ENCODE peak calls at places on chromosomes 3 and 15, in four cellular contexts. K is uterus, H is heart left ventricle, B is A549. C is an unnamed sample.

GRCh38 chr3:69871868-69872267 is 127.7 kb upstream of the SAMMSON start:
- DNase-seq in K (no peak), H (no peak), B (no peak), C (no peak)

GRCh38 chr3:50450135-50450911 is 53.1 kb downstream of the CACNA2D2 start:
- DNase-seq in K (peak; percentile 37), H (peak; percentile 51), B (no peak), C (peak; percentile 87)

GRCh38 chr15:43370975-43371974 is at the start of the genes TUBGCP4 and ZSCAN29:
- DNase-seq in K (peak; percentile 70), H (peak; percentile 90), B (peak; percentile 76), C (peak; percentile 77)

GRCh38 chr3:137294839-137295238 is 337.1 kb downstream of the IL20RB start:
- DNase-seq in K (no peak), H (no peak), B (no peak), C (no peak)

GRCh38 chr3:107687182-107687581 is 164.4 kb downstream of the BBX start:
- DNase-seq in K (no peak), H (no peak), B (no peak), C (no peak)

GRCh38 chr15:74891469-74891868 is 1.6 kb downstream of the MPI start:
- DNase-seq in K (no peak), H (no peak), B (no peak), C (no peak)

GRCh38 chr3:87503901-87504498 is 227.6 kb upstream of the POU1F1 start:
- DNase-seq in K (no peak), H (no peak), B (peak; percentile 68), C (peak; percentile 42)

GRCh38 chr3:30602946-30603345 is 3.5 kb upstream of the TGFBR2 start:
- DNase-seq in K (no peak), H (no peak), B (no peak), C (no peak)

GRCh38 chr3:134366928-134367352 is 7.3 kb downstream of the AMOTL2 start:
- DNase-seq in K (no peak), H (peak; percentile 67), B (no peak), C (peak; percentile 22)

GRCh38 chr3:24110051-24110450 is 165.0 kb downstream of the NR1D2 start:
- DNase-seq in K (no peak), H (no peak), B (no peak), C (no peak)

GRCh38 chr3:72189344-72189743 is 404.4 kb upstream of the PROK2 start:
- DNase-seq in K (no peak), H (no peak), B (no peak), C (no peak)

GRCh38 chr3:156963096-156963495 is 136.9 kb downstream of the LEKR1 start:
- DNase-seq in K (no peak), H (no peak), B (no peak), C (no peak)

GRCh38 chr3:48408823-48409281 is 21.0 kb downstream of the PLXNB1 start:
- DNase-seq in K (no peak), H (no peak), B (no peak), C (peak; percentile 0)

GRCh38 chr15:53830707-53831386 is 71.4 kb upstream of the WDR72 start:
- DNase-seq in K (no peak), H (no peak), B (no peak), C (no peak)
- TF ChIP-seq POLR2A in K (no peak), H (no peak), B (no peak), C (no peak)

GRCh38 chr3:56782900-56783299 is 18.8 kb downstream of the ARHGEF3 start:
- DNase-seq in K (no peak), H (no peak), B (no peak), C (no peak)

GRCh38 chr3:56785499-56785898 is 16.2 kb downstream of the ARHGEF3 start:
- DNase-seq in K (no peak), H (no peak), B (no peak), C (no peak)

GRCh38 chr3:56784452-56785001 is 17.2 kb downstream of the ARHGEF3 start:
- DNase-seq in K (no peak), H (no peak), B (no peak), C (no peak)

GRCh38 chr3:56782215-56782614 is 19.5 kb downstream of the ARHGEF3 start:
- DNase-seq in K (no peak), H (no peak), B (no peak), C (no peak)

GRCh38 chr3:56783644-56784451 is 17.9 kb downstream of the ARHGEF3 start:
- DNase-seq in K (peak; percentile 71), H (peak; percentile 64), B (peak; percentile 8), C (peak; percentile 33)
- H3K4me3 ChIP-seq in K (no peak overlapping the region), H (no peak overlapping the region), B (no peak overlapping the region), C (no peak overlapping the region)

DNA sequence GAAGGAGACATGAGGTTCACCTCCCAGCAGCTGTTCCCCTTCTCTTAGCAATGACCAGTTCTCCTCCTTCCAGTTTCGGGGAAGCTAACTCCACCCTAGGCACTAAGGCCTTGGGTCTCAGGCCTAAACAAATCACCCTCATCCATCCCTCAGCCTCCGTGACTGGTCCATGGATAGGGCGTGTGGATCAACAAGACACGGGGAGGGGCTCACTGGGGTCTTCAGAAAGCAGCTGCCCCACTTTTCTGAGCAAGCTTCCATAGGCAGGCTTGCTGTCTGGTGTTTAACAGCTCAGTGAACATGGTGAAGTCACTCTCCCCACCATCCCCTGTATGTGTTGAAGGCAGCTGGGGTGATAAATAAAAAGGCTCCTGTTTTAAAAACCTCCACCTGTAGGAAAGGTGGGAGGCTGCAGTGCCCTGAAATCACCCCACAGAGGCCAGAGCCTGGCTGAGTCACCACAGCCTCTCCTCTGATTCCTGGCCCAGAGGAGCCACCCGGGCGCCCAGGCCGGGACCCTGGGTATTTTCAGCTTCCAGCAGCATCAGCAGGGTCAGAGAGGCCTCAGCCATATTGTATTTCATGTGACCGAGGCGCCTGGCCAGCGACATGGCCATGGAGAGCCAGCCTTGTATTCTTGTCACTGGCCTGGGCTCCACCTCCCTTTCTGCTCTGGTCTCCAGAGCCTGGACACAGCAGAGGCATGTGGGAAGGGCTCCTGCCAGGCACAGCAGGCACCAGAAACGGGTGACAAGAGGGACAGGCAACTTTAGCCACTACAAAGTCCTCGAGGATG is 60.3 kb upstream of the HERC1 start:
- DNase-seq in K (no peak), H (no peak), B (no peak), C (no peak)
- TF ChIP-seq POLR2A in K (no peak), H (no peak), B (no peak), C (no peak)

DNA sequence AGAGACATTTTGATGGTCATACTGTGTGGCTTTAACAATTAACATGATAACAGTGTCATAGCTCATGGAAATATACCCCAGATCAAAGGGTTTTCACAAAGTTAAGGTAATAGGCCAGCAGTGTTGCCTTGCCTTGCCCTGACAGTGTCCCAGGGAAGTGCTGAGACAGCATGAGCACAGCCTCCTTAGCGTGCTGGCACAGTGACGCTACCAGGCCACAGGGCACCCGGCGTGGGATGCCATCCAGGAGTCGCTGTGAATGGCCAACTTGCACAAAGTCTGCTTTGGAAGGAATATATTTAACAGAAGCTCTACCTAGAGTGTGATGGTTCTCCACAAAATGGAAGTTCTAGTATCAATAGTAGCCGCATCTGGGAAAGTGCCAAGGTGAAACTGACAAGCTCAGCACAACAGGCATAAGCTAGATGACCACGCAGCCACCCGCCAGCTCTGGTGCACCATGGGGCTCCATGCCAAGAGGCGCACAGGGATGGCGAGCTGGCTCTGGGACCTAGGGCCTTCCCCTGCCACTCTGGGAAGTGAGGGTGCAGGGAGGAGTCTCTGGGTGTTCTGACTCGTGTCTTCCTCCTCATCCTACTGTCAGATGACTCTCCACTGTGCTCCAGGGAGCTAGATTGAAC is 86.2 kb downstream of the GABRB3 start:
- DNase-seq in K (no peak), H (no peak), B (no peak), C (no peak)
- H3K4me3 ChIP-seq in K (no peak overlapping the region), H (no peak overlapping the region), B (no peak overlapping the region), C (no peak overlapping the region)

GRCh38 chr15:63041982-63042878 is at the start of gene TPM1:
- DNase-seq in K (peak; percentile 93), H (peak; percentile 95), B (peak; percentile 95), C (peak; percentile 70)
- TF ChIP-seq POLR2A in K (peak; percentile 82), H (no peak), B (peak; percentile 94), C (no peak)

DNA sequence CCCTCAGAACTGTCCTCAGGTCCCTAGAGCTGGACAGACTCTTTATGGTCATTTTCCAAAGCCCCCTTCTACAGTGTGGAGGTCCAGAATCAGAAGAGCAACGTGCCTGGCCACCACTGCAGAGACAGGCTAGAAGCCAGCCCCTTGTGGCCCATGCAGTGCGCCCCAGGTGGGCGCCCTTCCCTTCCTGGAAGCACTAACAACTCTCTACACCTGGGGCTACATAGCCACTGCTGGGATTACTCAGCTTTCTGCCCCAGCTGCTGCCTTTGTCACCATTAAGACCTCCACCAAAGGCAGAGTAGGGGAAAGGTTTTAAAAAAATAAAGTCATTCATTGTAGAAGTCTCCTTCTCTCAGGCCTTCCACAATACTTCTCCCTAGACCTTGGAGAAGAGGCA is 2.3 kb downstream of the RASGRP1 start:
- DNase-seq in K (no peak), H (no peak), B (no peak), C (no peak)
- H3K4me3 ChIP-seq in K (no peak overlapping the region), H (no peak overlapping the region), B (no peak overlapping the region), C (no peak overlapping the region)

C was measured in thyroid gland.